ENCODE peak calls at places on chromosomes 11 and 22, in seven cellular contexts. K is lower lobe of right lung, E is heart left ventricle, D is pancreas, N is A549, U is thoracic aorta, V is tibial nerve. C is an unnamed sample.

GRCh38 chr11:19436932-19437331 is 196.2 kb upstream of the E2F8 start:
- DNase-seq in K (no peak), E (no peak), D (no peak), N (no peak), U (no peak), V (no peak), C (no peak)

GRCh38 chr22:29145321-29146072 is 60.2 kb upstream of the EMID1 start:
- DNase-seq in K (no peak), E (no peak), D (no peak), N (no peak), U (no peak), V (no peak), C (no peak)

GRCh38 chr11:68003846-68004550 is at the start of gene UNC93B1:
- DNase-seq in K (peak), E (peak), D (peak), N (no peak), U (peak), V (peak), C (peak)

GRCh38 chr11:111565111-111565720 is 24.7 kb downstream of the LAYN start:
- DNase-seq in K (no peak), E (peak), D (peak), N (peak), U (no peak), V (peak), C (no peak)

GRCh38 chr11:87039371-87039770 is 1.6 kb downstream of the TMEM135 start:
- DNase-seq in K (no peak), E (no peak), D (no peak), N (no peak), U (no peak), V (peak), C (no peak)

GRCh38 chr11:115379528-115379927 is 124.7 kb downstream of the CADM1 start:
- DNase-seq in K (no peak), E (no peak), D (no peak), N (no peak), U (no peak), V (no peak), C (no peak)

GRCh38 chr22:23144926-23145906 is at the start of gene RAB36:
- DNase-seq in K (peak), E (peak), D (peak), N (peak), U (peak), V (peak), C (peak)

GRCh38 chr11:34624069-34624468 is 3.2 kb downstream of the EHF start:
- DNase-seq in K (peak), E (no peak), D (no peak), N (no peak), U (no peak), V (no peak), C (no peak)

GRCh38 chr11:64234840-64235379 is 526 bp downstream of the VEGFB start:
- DNase-seq in K (no peak), E (peak), D (peak), N (no peak), U (no peak), V (no peak), C (no peak)

GRCh38 chr11:85679581-85679980 is 6.4 kb downstream of the CCDC89 start:
- DNase-seq in K (no peak), E (no peak), D (no peak), N (no peak), U (no peak), V (no peak), C (no peak)

GRCh38 chr11:862704-863388 is 20.2 kb downstream of the TSPAN4 start:
- DNase-seq in K (no peak), E (no peak), D (no peak), N (no peak), U (no peak), V (no peak), C (no peak)

GRCh38 chr22:45804986-45805325 is 133.3 kb downstream of the ATXN10 start:
- DNase-seq in K (no peak), E (no peak), D (no peak), N (peak), U (no peak), V (no peak), C (no peak)

GRCh38 chr11:27100534-27100933 is 59.9 kb downstream of the BBOX1 start:
- DNase-seq in K (no peak), E (no peak), D (no peak), N (no peak), U (no peak), V (no peak), C (no peak)

GRCh38 chr22:19892249-19892879 is 37.7 kb upstream of the GNB1L start:
- DNase-seq in K (no peak), E (no peak), D (no peak), N (no peak), U (no peak), V (no peak), C (no peak)

GRCh38 chr11:64566915-64567882 is 23.8 kb upstream of the SLC22A12 start:
- DNase-seq in K (peak), E (no peak), D (no peak), N (no peak), U (no peak), V (no peak), C (peak)

GRCh38 chr11:14075679-14076078 is 113.2 kb downstream of the SPON1 start:
- DNase-seq in K (no peak), E (no peak), D (no peak), N (no peak), U (no peak), V (no peak), C (no peak)

GRCh38 chr22:50599816-50600454 is 658 bp upstream of the MAPK8IP2 start:
- DNase-seq in K (no peak), E (peak), D (peak), N (no peak), U (no peak), V (no peak), C (no peak)
- H3K4me3 ChIP-seq in K (peak), E (peak), D (peak), N (peak), U (peak), V (peak), C (peak)

GRCh38 chr11:94770563-94771120 is 2.5 kb downstream of the AMOTL1 start:
- DNase-seq in K (no peak), E (no peak), D (no peak), N (no peak), U (no peak), V (no peak), C (no peak)

GRCh38 chr11:94768602-94769511 is 701 bp downstream of the AMOTL1 start:
- DNase-seq in K (peak), E (peak), D (peak), N (no peak), U (no peak), V (peak), C (no peak)

GRCh38 chr11:94767701-94768601 is at the start of gene AMOTL1:
- DNase-seq in K (peak), E (peak), D (peak), N (no peak), U (peak), V (peak), C (peak)

GRCh38 chr11:94771390-94771789 is 3.2 kb downstream of the AMOTL1 start:
- DNase-seq in K (no peak), E (no peak), D (no peak), N (no peak), U (no peak), V (no peak), C (no peak)

GRCh38 chr11:94769897-94770296 is 1.7 kb downstream of the AMOTL1 start:
- DNase-seq in K (no peak), E (no peak), D (peak), N (no peak), U (no peak), V (no peak), C (no peak)
- H3K27ac ChIP-seq in K (peak), E (peak), D (peak), N (no peak), U (peak), V (peak), C (peak)

DNA sequence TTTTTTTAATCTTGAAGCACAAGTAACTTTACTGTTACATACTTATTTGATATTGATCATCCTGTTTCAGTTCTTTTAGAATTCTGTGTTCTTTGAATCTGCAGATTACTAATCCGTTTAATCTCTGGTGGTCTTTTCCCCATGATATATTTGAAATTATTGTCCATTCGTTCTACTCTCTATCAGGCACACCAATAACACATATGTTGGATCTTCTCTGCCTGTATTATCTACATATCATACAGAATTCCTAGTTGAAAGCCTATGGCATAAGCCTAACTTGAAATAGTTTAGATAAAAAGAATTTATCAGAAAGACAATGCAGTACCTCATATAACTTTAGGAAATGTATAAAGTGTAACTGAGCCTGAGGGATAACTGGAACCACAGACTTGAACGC is 32.6 kb downstream of the STK33 start:
- DNase-seq in K (no peak), E (no peak), D (no peak), N (no peak), U (no peak), V (no peak), C (no peak)
- TF ChIP-seq CTCF in K (no peak), E (no peak), D (no peak), N (no peak), U (no peak), V (no peak), C (no peak)

DNA sequence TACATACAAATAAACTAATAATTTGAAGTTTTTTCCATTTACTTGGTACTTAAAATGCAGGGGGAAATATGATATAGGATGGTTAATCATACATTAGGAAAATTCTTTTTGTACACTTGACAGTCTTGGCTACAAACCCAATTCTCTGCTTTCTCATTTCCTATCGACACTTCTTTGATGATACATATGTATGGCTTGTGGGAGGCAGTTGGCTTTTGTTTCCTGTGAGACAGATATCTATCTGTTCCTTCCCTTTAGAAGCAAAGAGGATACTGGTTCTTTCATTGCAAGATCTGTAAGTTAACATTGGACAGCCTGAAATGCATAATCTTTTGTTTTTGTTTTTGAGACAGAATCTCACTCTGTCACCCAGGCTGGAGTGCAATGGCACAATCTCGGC is 47.9 kb upstream of the ADORA2A start:
- DNase-seq in K (no peak), E (no peak), D (no peak), N (no peak), U (no peak), V (no peak), C (no peak)
- H3K4me3 ChIP-seq in K (no peak), E (no peak), D (no peak), N (no peak), U (no peak), V (no peak), C (no peak)

DNA sequence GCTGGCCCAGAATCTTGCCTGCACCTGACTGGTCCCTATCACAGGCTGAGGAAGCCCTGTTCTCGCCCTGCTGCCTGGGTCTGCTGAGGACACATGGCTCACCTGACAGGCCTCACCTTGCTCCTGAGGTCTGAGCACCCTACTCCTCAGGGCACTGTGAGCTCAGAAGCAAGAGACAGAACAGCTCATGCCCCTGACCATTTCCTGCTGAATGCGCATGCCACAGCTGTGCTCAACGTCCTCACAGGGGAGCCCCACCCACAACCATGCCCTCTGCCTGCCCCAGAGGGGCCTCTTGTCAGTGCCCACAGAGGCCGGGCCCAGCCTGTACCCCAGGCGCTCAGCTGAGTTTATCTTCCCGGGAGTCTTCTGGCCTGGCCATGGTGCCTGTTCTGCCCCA is 2.8 kb upstream of the TSPO start:
- DNase-seq in K (no peak), E (no peak), D (no peak), N (no peak), U (no peak), V (no peak), C (no peak)
- H3K27ac ChIP-seq in K (no peak), E (no peak), D (no peak), N (no peak), U (no peak), V (no peak), C (no peak)

C was measured in dorsolateral prefrontal cortex.